ENCODE peak calls at places on chromosome 1, in six cellular contexts. U is A172; Y is lung; K is stimulated activated CD4-positive, alpha-beta T cell treated with anti-CD3 and anti-CD28 coated beads, Interleukin-2, amount 100 ng/mL, for 24 hours; I is fibroblast of lung; M is lung microvascular endothelial cell. A is an unnamed sample.

GRCh38 chr1:29121951-29122661 is 1.6 kb downstream of the TMEM200B start:
- DNase-seq in U (no peak), M (no peak), I (peak; percentile 42), Y (no peak), K (peak; percentile 39), A (peak; percentile 29)

GRCh38 chr1:160371346-160371631 is 4.4 kb downstream of the NHLH1 start:
- DNase-seq in K (no peak), Y (no peak), I (no peak), M (no peak), U (no peak), A (no peak)

GRCh38 chr1:205927247-205927646 is 16.0 kb downstream of the SLC26A9 start:
- DNase-seq in K (no peak), U (no peak), I (no peak), M (no peak), Y (no peak), A (no peak)

GRCh38 chr1:228810855-228811654 is 75.8 kb downstream of the RHOU start:
- DNase-seq in M (no peak), Y (no peak), K (no peak), I (no peak), U (no peak), A (no peak)

GRCh38 chr1:32249831-32250525 is 1.1 kb upstream of the LCK start:
- DNase-seq in M (peak; percentile 93), I (no peak), U (peak; percentile 26), K (peak; percentile 76), Y (no peak), A (no peak)

GRCh38 chr1:36367798-36368197 is 17.9 kb downstream of the STK40 start:
- DNase-seq in Y (no peak), K (no peak), I (no peak), M (no peak), U (no peak), A (no peak)

GRCh38 chr1:224592636-224593579 is 23.2 kb upstream of the CNIH3 start:
- DNase-seq in U (peak; percentile 99), K (no peak), Y (no peak), I (peak; percentile 92), M (peak; percentile 3), A (peak; percentile 79)

GRCh38 chr1:36034692-36035091 is 49.2 kb upstream of the TEKT2 start:
- DNase-seq in Y (no peak), I (no peak), M (peak; percentile 31), K (no peak), U (peak; percentile 38), A (peak; percentile 11)

A was measured in AG08395.